ENCODE peak calls at places on chromosomes 5 and 9, in six cellular contexts. Z is fibroblast of lung, W is neural progenitor cell, R is PC-3, C is GM23338, Q is HCT116. S is an unnamed sample.

GRCh38 chr5:75992677-75993582 is 90.3 kb upstream of the SV2C start:
- DNase-seq in W (no peak), R (no peak), C (no peak), Q (no peak), Z (no peak), S (no peak)

GRCh38 chr9:86126998-86127972 is 27.9 kb upstream of the GOLM1 start:
- DNase-seq in Q (peak; percentile 96), R (peak; percentile 87), C (peak; percentile 94), W (peak; percentile 89), Z (peak; percentile 88), S (peak; percentile 98)

GRCh38 chr5:148962761-148963324 is 100.0 kb downstream of the SH3TC2 start:
- DNase-seq in R (peak; percentile 57), Q (no peak), C (no peak), W (no peak), Z (no peak), S (no peak)

GRCh38 chr5:91332267-91333044 is 50.7 kb downstream of the ARRDC3 start:
- DNase-seq in W (no peak), Q (peak; percentile 57), R (peak; percentile 79), C (no peak), Z (peak; percentile 52), S (no peak)

GRCh38 chr9:36134761-36135505 is 1.6 kb upstream of the GLIPR2 start:
- DNase-seq in W (no peak), Z (no peak), R (no peak), Q (no peak), C (peak; percentile 40), S (no peak)

GRCh38 chr5:138230261-138230660 is 17.1 kb upstream of the CDC23 start:
- DNase-seq in R (no peak), Z (no peak), W (no peak), C (no peak), Q (no peak), S (no peak)

GRCh38 chr5:165871279-165871678 is 2365.9 kb downstream of the MAT2B start:
- DNase-seq in Q (no peak), C (no peak), Z (no peak), W (peak; percentile 11), R (no peak), S (no peak)

GRCh38 chr5:76273491-76273890 is 129.6 kb upstream of the IQGAP2 start:
- DNase-seq in Q (no peak), W (no peak), Z (no peak), C (no peak), R (no peak), S (no peak)

GRCh38 chr9:72951043-72951442 is 1.8 kb downstream of the ALDH1A1 start:
- DNase-seq in Z (no peak), Q (no peak), R (no peak), W (no peak), C (no peak), S (no peak)

GRCh38 chr9:88873635-88874034 is 117.6 kb upstream of the S1PR3 start:
- DNase-seq in W (no peak), C (no peak), Z (no peak), R (no peak), Q (no peak), S (no peak)

GRCh38 chr5:67998709-67999251 is 216.8 kb upstream of the PIK3R1 start:
- DNase-seq in Q (peak; percentile 64), W (no peak), Z (peak; percentile 53), R (peak; percentile 18), C (no peak), S (peak; percentile 32)

GRCh38 chr5:92580814-92581213 is 1000.2 kb downstream of the NR2F1-AS1 start:
- DNase-seq in Z (no peak), R (peak; percentile 8), C (no peak), W (no peak), Q (no peak), S (no peak)

GRCh38 chr5:176778921-176779465 is 31.4 kb upstream of the UNC5A start:
- DNase-seq in R (no peak), C (no peak), W (no peak), Z (no peak), Q (no peak), S (peak; percentile 14)

GRCh38 chr9:129626944-129627297 is 958 bp downstream of the NTMT1 start:
- DNase-seq in Z (peak; percentile 33), Q (no peak), R (peak; percentile 37), C (no peak), W (no peak), S (no peak)

GRCh38 chr9:892123-892522 is 50.6 kb downstream of the DMRT1 start:
- DNase-seq in R (peak; percentile 11), Q (no peak), C (peak; percentile 64), Z (no peak), W (no peak), S (peak; percentile 56)

GRCh38 chr9:893115-893514 is 51.6 kb downstream of the DMRT1 start:
- DNase-seq in Z (no peak), R (no peak), Q (no peak), C (no peak), W (no peak), S (no peak)

GRCh38 chr9:899440-900184 is 58.1 kb downstream of the DMRT1 start:
- DNase-seq in W (peak; percentile 86), Q (no peak), C (peak; percentile 63), Z (no peak), R (no peak), S (no peak)

DNA sequence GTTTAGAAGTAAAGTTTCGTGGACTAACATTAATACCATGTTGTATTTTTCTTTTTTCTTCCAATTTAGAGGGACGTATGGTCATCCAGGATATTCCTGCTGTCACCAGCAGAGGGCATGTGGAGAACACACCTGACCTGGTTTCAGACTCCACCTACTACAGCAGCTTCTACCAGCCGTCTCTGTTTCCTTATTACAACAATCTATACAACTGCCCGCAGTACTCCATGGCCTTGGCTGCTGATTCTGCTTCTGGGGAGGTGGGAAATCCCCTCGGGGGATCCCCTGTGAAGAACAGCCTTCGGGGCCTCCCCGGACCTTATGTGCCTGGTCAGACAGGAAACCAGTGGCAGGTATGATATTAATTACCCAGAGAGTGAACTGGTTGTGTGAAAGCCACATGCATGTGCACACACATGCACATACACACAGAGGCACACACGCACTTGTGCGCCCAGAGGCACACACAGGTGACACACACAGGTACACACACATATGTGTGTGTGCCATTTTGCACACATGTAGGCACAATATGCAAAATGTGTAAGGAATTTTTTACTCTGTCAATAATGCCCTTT is 52.4 kb downstream of the DMRT1 start:
- DNase-seq in R (peak; percentile 71), C (peak; percentile 81), W (peak; percentile 76), Q (peak; percentile 46), Z (peak; percentile 52), S (peak; percentile 62)
- H2AFZ ChIP-seq in R (peak overlapping the region; percentile 76), C (no peak overlapping the region), W (peak overlapping the region; percentile 70), Q (peak overlapping the region; percentile 72), Z (no peak overlapping the region), S (no peak overlapping the region)

GRCh38 chr5:154059583-154059982 is 20.8 kb downstream of the MFAP3 start:
- DNase-seq in W (no peak), Q (no peak), R (no peak), Z (no peak), C (no peak), S (no peak)
- H2AFZ ChIP-seq in W (no peak overlapping the region), Q (no peak overlapping the region), R (no peak overlapping the region), Z (no peak overlapping the region), C (no peak overlapping the region), S (no peak overlapping the region)

GRCh38 chr9:23538604-23539003 is 287.4 kb downstream of the ELAVL2 start:
- DNase-seq in R (no peak), W (no peak), Q (no peak), Z (no peak), C (no peak), S (no peak)

GRCh38 chr9:23538060-23538387 is 288.0 kb downstream of the ELAVL2 start:
- DNase-seq in Z (no peak), Q (no peak), W (peak; percentile 36), R (no peak), C (peak; percentile 25), S (no peak)

GRCh38 chr9:23539311-23539710 is 286.7 kb downstream of the ELAVL2 start:
- DNase-seq in Q (no peak), Z (no peak), C (no peak), W (peak; percentile 15), R (no peak), S (no peak)

GRCh38 chr9:23541976-23542375 is 284.1 kb downstream of the ELAVL2 start:
- DNase-seq in Q (no peak), C (no peak), Z (no peak), R (no peak), W (no peak), S (no peak)

GRCh38 chr9:23537192-23538059 is 288.6 kb downstream of the ELAVL2 start:
- DNase-seq in Z (no peak), W (peak; percentile 66), Q (no peak), C (peak; percentile 50), R (no peak), S (no peak)
- H2AFZ ChIP-seq in Z (no peak overlapping the region), W (peak overlapping the region; percentile 45), Q (no peak overlapping the region), C (peak overlapping the region; percentile 95), R (no peak overlapping the region), S (peak overlapping the region; percentile 26)

GRCh38 chr5:2695200-2695891 is 56.1 kb downstream of the IRX2 start:
- DNase-seq in Q (no peak), C (no peak), W (no peak), Z (peak; percentile 27), R (peak; percentile 56), S (no peak)
- H2AFZ ChIP-seq in Q (no peak overlapping the region), C (no peak overlapping the region), W (no peak overlapping the region), Z (no peak overlapping the region), R (no peak overlapping the region), S (no peak overlapping the region)

DNA sequence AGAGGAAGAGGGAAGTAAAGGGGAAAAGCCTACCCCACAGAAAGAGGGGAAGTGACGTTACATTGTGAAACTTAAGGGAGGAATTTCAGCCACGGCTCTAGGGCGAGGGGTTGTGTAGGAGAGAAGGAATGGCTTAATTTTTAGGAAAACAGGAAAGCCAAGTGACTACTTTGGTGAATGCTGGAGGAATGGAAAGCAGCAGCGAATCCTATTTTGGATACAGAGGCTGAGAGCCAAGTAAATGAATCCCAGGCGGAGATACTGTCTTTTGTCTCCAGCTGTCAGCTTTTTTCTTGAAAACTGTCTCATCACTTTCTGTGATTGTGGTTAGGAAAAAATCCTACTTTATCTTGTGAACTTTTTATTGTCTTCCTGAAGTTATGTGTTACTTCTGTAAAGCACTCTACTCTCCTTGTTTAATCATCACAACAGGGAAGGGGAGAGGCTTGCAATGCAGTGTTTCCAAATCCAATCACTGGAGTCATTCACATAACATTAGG is 188.4 kb downstream of the TSSK1B start:
- DNase-seq in W (no peak), Q (no peak), Z (peak; percentile 33), C (peak; percentile 29), R (no peak), S (no peak)
- H2AFZ ChIP-seq in W (peak overlapping the region; percentile 38), Q (no peak overlapping the region), Z (no peak overlapping the region), C (no peak overlapping the region), R (no peak overlapping the region), S (no peak overlapping the region)